ENCODE peak calls at places on chromosome X, in six cellular contexts. One of them, this sample, is unnamed.

GRCh38 chrX:87525771-87526229 is 8.2 kb downstream of the KLHL4 start:
- DNase-seq in fibroblast of lung: peak; percentile 90
- DNase-seq in lower lobe of right lung: no peak
- DNase-seq in breast epithelium: no peak
- DNase-seq in cardiac muscle cell: peak; percentile 79
- DNase-seq in psoas muscle: no peak
- DNase-seq in this sample: peak; percentile 7

GRCh38 chrX:154719132-154719675 is 31.7 kb downstream of the GAB3 start:
- DNase-seq in lower lobe of right lung: no peak
- DNase-seq in breast epithelium: no peak
- DNase-seq in psoas muscle: no peak
- DNase-seq in cardiac muscle cell: peak; percentile 72
- DNase-seq in fibroblast of lung: peak; percentile 84
- DNase-seq in this sample: no peak

GRCh38 chrX:69028761-69029120 is 136.5 kb downstream of the PJA1 start:
- DNase-seq in lower lobe of right lung: no peak
- DNase-seq in psoas muscle: no peak
- DNase-seq in breast epithelium: no peak
- DNase-seq in cardiac muscle cell: no peak
- DNase-seq in fibroblast of lung: no peak
- DNase-seq in this sample: no peak

GRCh38 chrX:10166731-10167149 is 10.0 kb downstream of the CLCN4 start:
- DNase-seq in cardiac muscle cell: peak; percentile 40
- DNase-seq in psoas muscle: no peak
- DNase-seq in lower lobe of right lung: peak; percentile 66
- DNase-seq in breast epithelium: no peak
- DNase-seq in fibroblast of lung: no peak
- DNase-seq in this sample: no peak

GRCh38 chrX:123906557-123907316 is 46.9 kb downstream of the XIAP start:
- DNase-seq in breast epithelium: no peak
- DNase-seq in fibroblast of lung: peak; percentile 24
- DNase-seq in lower lobe of right lung: no peak
- DNase-seq in cardiac muscle cell: no peak
- DNase-seq in psoas muscle: peak; percentile 58
- DNase-seq in this sample: peak; percentile 9

GRCh38 chrX:39470588-39471155 is 627.1 kb downstream of the BCOR start:
- DNase-seq in breast epithelium: peak; percentile 57
- DNase-seq in psoas muscle: no peak
- DNase-seq in cardiac muscle cell: peak; percentile 82
- DNase-seq in lower lobe of right lung: no peak
- DNase-seq in fibroblast of lung: peak; percentile 74
- DNase-seq in this sample: peak; percentile 74

GRCh38 chrX:39813631-39814246 is 284.0 kb downstream of the BCOR start:
- DNase-seq in psoas muscle: peak; percentile 90
- DNase-seq in fibroblast of lung: peak; percentile 76
- DNase-seq in cardiac muscle cell: peak; percentile 88
- DNase-seq in breast epithelium: peak; percentile 87
- DNase-seq in lower lobe of right lung: no peak
- DNase-seq in this sample: peak; percentile 45

GRCh38 chrX:54921427-54922021 is 900 bp downstream of the TRO start:
- DNase-seq in lower lobe of right lung: no peak
- DNase-seq in psoas muscle: peak; percentile 72
- DNase-seq in cardiac muscle cell: peak; percentile 75
- DNase-seq in breast epithelium: no peak
- DNase-seq in fibroblast of lung: peak; percentile 68
- DNase-seq in this sample: peak; percentile 86

GRCh38 chrX:119502727-119503483 is 34.7 kb downstream of the SLC25A5 start:
- DNase-seq in cardiac muscle cell: peak; percentile 33
- DNase-seq in breast epithelium: peak; percentile 64
- DNase-seq in lower lobe of right lung: peak; percentile 72
- DNase-seq in fibroblast of lung: peak; percentile 60
- DNase-seq in psoas muscle: no peak
- DNase-seq in this sample: peak; percentile 30

GRCh38 chrX:341541-342101 is 23.0 kb upstream of the GTPBP6 start:
- DNase-seq in psoas muscle: peak; percentile 32
- DNase-seq in breast epithelium: no peak
- DNase-seq in cardiac muscle cell: no peak
- DNase-seq in lower lobe of right lung: peak; percentile 31
- DNase-seq in fibroblast of lung: no peak
- DNase-seq in this sample: no peak

GRCh38 chrX:18828832-18829404 is 121.5 kb downstream of the PPEF1 start:
- DNase-seq in psoas muscle: no peak
- DNase-seq in breast epithelium: no peak
- DNase-seq in lower lobe of right lung: no peak
- DNase-seq in fibroblast of lung: peak; percentile 8
- DNase-seq in cardiac muscle cell: peak; percentile 3
- DNase-seq in this sample: peak; percentile 16

GRCh38 chrX:99371976-99372595 is 1038.0 kb downstream of the PCDH19 start:
- DNase-seq in fibroblast of lung: no peak
- DNase-seq in breast epithelium: no peak
- DNase-seq in lower lobe of right lung: no peak
- DNase-seq in psoas muscle: no peak
- DNase-seq in cardiac muscle cell: no peak
- DNase-seq in this sample: no peak

GRCh38 chrX:31546130-31546529 is 474.3 kb upstream of the FTHL17 start:
- DNase-seq in lower lobe of right lung: no peak
- DNase-seq in cardiac muscle cell: peak; percentile 79
- DNase-seq in psoas muscle: no peak
- DNase-seq in fibroblast of lung: peak; percentile 91
- DNase-seq in breast epithelium: no peak
- DNase-seq in this sample: no peak

GRCh38 chrX:113297456-113297855 is 456.8 kb upstream of the AMOT start:
- DNase-seq in fibroblast of lung: peak; percentile 14
- DNase-seq in cardiac muscle cell: no peak
- DNase-seq in breast epithelium: no peak
- DNase-seq in lower lobe of right lung: no peak
- DNase-seq in psoas muscle: no peak
- DNase-seq in this sample: no peak

GRCh38 chrX:33178690-33179089 is 32.7 kb downstream of the DMD start:
- DNase-seq in breast epithelium: no peak
- DNase-seq in cardiac muscle cell: no peak
- DNase-seq in fibroblast of lung: no peak
- DNase-seq in lower lobe of right lung: no peak
- DNase-seq in psoas muscle: no peak
- DNase-seq in this sample: no peak

GRCh38 chrX:29911673-29912072 is 303.7 kb upstream of the MAGEB2 start:
- DNase-seq in psoas muscle: no peak
- DNase-seq in lower lobe of right lung: no peak
- DNase-seq in cardiac muscle cell: no peak
- DNase-seq in breast epithelium: no peak
- DNase-seq in fibroblast of lung: no peak
- DNase-seq in this sample: no peak

GRCh38 chrX:16002185-16002584 is 121.2 kb upstream of the GRPR start:
- DNase-seq in breast epithelium: no peak
- DNase-seq in lower lobe of right lung: no peak
- DNase-seq in cardiac muscle cell: peak; percentile 7
- DNase-seq in psoas muscle: no peak
- DNase-seq in fibroblast of lung: peak; percentile 20
- DNase-seq in this sample: no peak

GRCh38 chrX:51507551-51507950 is 11.2 kb upstream of the NUDT11 start:
- DNase-seq in fibroblast of lung: no peak
- DNase-seq in lower lobe of right lung: no peak
- DNase-seq in breast epithelium: no peak
- DNase-seq in cardiac muscle cell: no peak
- DNase-seq in psoas muscle: no peak
- DNase-seq in this sample: no peak

GRCh38 chrX:131614241-131614640 is 70.4 kb downstream of the OR13H1 start:
- DNase-seq in psoas muscle: no peak
- DNase-seq in fibroblast of lung: peak; percentile 63
- DNase-seq in breast epithelium: no peak
- DNase-seq in lower lobe of right lung: no peak
- DNase-seq in cardiac muscle cell: no peak
- DNase-seq in this sample: no peak
- TF ChIP-seq CTCF in psoas muscle: no peak
- TF ChIP-seq CTCF in fibroblast of lung: no peak
- TF ChIP-seq CTCF in breast epithelium: no peak
- TF ChIP-seq CTCF in lower lobe of right lung: no peak
- TF ChIP-seq CTCF in cardiac muscle cell: no peak
- TF ChIP-seq CTCF in this sample: no peak

DNA sequence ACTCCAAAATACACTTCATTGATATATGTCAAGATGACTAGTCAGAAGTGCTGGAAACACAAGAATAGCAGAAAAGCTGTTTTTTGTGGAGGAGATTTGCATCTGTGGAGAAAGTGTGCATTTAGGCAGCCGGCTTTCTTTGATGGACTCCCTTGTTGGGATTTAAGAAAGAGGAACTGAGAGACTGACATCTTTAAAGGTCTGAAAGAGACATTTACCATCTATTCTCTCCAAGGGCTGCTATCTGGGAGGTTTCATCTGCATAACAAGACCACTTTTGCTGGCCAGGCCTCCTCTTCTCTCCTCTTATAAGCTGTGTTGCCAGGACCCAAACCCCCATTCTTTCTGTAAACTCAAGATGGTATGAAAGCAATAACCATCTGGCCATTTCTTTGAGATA is 1065.0 kb downstream of the NLGN4X start:
- DNase-seq in cardiac muscle cell: no peak
- DNase-seq in psoas muscle: no peak
- DNase-seq in fibroblast of lung: no peak
- DNase-seq in breast epithelium: no peak
- DNase-seq in lower lobe of right lung: no peak
- DNase-seq in this sample: no peak
- H3K27ac ChIP-seq in cardiac muscle cell: no peak overlapping the region
- H3K27ac ChIP-seq in psoas muscle: no peak overlapping the region
- H3K27ac ChIP-seq in fibroblast of lung: no peak overlapping the region
- H3K27ac ChIP-seq in breast epithelium: no peak overlapping the region
- H3K27ac ChIP-seq in lower lobe of right lung: no peak overlapping the region
- H3K27ac ChIP-seq in this sample: no peak overlapping the region

DNA sequence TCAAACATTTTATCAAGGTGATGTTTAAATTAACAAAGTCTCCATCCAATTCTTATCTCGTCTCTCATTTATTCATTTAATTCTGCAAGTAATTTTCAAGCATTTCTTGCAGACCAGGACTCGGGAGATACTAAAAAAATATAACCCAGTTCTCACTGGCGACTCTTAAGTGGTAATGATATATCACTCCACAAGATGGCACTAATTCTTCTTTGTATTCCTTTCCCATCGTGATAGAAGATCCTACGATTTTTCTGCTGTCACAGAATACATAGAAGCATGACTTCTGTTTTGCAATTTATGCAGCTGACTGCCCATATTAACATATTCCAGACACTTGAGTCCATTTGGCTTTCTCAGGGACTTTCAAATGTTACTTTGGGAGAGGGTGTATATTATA is 64.0 kb upstream of the FGF13 start:
- DNase-seq in breast epithelium: no peak
- DNase-seq in cardiac muscle cell: peak; percentile 29
- DNase-seq in fibroblast of lung: peak; percentile 34
- DNase-seq in lower lobe of right lung: no peak
- DNase-seq in psoas muscle: no peak
- DNase-seq in this sample: peak; percentile 28
- TF ChIP-seq CTCF in breast epithelium: peak; percentile 28
- TF ChIP-seq CTCF in cardiac muscle cell: peak; percentile 28
- TF ChIP-seq CTCF in fibroblast of lung: no peak
- TF ChIP-seq CTCF in lower lobe of right lung: peak; percentile 24
- TF ChIP-seq CTCF in psoas muscle: peak; percentile 52
- TF ChIP-seq CTCF in this sample: peak; percentile 49

GRCh38 chrX:107726809-107727534 is 48.6 kb downstream of the TSC22D3 start:
- DNase-seq in breast epithelium: no peak
- DNase-seq in lower lobe of right lung: no peak
- DNase-seq in psoas muscle: peak; percentile 45
- DNase-seq in cardiac muscle cell: no peak
- DNase-seq in fibroblast of lung: no peak
- DNase-seq in this sample: no peak
- H3K27ac ChIP-seq in breast epithelium: peak overlapping the region; percentile 69
- H3K27ac ChIP-seq in lower lobe of right lung: peak overlapping the region; percentile 18
- H3K27ac ChIP-seq in psoas muscle: peak overlapping the region; percentile 81
- H3K27ac ChIP-seq in cardiac muscle cell: no peak overlapping the region
- H3K27ac ChIP-seq in fibroblast of lung: no peak overlapping the region
- H3K27ac ChIP-seq in this sample: peak overlapping the region; percentile 78

GRCh38 chrX:81414630-81415029 is 212.7 kb downstream of the SH3BGRL start:
- DNase-seq in cardiac muscle cell: peak; percentile 0
- DNase-seq in breast epithelium: no peak
- DNase-seq in fibroblast of lung: no peak
- DNase-seq in lower lobe of right lung: no peak
- DNase-seq in psoas muscle: no peak
- DNase-seq in this sample: no peak
- TF ChIP-seq CTCF in cardiac muscle cell: no peak
- TF ChIP-seq CTCF in breast epithelium: no peak
- TF ChIP-seq CTCF in fibroblast of lung: no peak
- TF ChIP-seq CTCF in lower lobe of right lung: no peak
- TF ChIP-seq CTCF in psoas muscle: peak; percentile 7
- TF ChIP-seq CTCF in this sample: peak; percentile 29

DNA sequence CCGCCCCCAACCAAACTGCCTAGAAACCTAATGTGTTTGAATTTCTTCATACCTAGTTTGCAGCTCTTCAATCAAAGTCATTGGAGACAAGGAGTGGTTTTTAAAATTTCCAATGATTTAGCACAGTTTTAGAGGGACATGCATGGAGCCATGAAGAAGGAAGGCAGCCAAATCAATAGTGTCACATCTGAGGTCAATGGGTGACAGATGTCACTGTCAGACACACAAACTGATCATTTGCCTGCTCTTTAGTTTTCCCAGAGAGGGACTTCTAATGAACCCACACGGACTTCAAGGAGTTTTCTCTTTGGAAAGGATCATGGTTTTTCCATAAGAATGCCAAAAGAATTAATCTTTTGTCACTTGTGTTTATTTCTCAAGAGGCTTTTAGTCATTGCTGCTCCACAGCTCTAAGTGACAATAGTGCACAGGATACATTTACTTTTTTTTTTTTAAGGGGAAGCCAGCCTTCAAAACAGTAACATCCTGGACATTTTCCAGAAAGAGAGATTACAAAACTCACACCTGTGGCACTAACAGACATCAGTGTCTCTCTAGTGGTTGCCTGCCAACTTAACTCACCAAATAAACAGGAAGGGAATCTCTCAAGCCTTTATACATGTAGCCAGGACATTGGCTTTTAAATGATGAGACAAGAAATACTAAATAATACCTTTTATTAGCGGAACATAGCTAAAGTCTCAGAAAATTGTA is 251.1 kb upstream of the DIAPH2 start:
- DNase-seq in breast epithelium: no peak
- DNase-seq in lower lobe of right lung: no peak
- DNase-seq in fibroblast of lung: no peak
- DNase-seq in psoas muscle: no peak
- DNase-seq in cardiac muscle cell: no peak
- DNase-seq in this sample: no peak
- H3K27ac ChIP-seq in breast epithelium: no peak overlapping the region
- H3K27ac ChIP-seq in lower lobe of right lung: no peak overlapping the region
- H3K27ac ChIP-seq in fibroblast of lung: no peak overlapping the region
- H3K27ac ChIP-seq in psoas muscle: no peak overlapping the region
- H3K27ac ChIP-seq in cardiac muscle cell: no peak overlapping the region
- H3K27ac ChIP-seq in this sample: no peak overlapping the region

DNA sequence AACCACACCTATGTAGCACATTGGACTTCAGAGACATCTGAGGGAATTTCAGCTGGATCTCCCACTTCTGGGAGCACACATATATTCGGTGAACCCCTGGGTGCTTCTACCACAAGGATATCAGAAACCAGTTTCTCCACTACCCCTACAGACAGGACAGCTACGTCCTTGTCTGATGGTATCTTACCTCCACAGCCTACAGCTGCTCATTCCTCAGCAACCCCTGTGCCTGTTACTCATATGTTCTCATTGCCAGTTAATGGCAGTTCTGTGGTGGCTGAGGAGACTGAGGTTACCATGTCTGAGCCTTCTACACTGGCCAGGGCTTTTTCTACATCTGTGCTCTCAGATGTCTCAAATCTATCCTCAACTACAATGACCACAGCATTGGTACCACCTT is 45.7 kb downstream of the ADGRG4 start:
- DNase-seq in fibroblast of lung: no peak
- DNase-seq in breast epithelium: no peak
- DNase-seq in psoas muscle: no peak
- DNase-seq in lower lobe of right lung: no peak
- DNase-seq in cardiac muscle cell: no peak
- DNase-seq in this sample: no peak
- TF ChIP-seq CTCF in fibroblast of lung: no peak
- TF ChIP-seq CTCF in breast epithelium: no peak
- TF ChIP-seq CTCF in psoas muscle: no peak
- TF ChIP-seq CTCF in lower lobe of right lung: no peak
- TF ChIP-seq CTCF in cardiac muscle cell: no peak
- TF ChIP-seq CTCF in this sample: no peak

GRCh38 chrX:38312436-38312835 is 14.9 kb downstream of the RPGR start:
- DNase-seq in breast epithelium: no peak
- DNase-seq in psoas muscle: no peak
- DNase-seq in lower lobe of right lung: no peak
- DNase-seq in cardiac muscle cell: peak; percentile 53
- DNase-seq in fibroblast of lung: peak; percentile 66
- DNase-seq in this sample: no peak
- H3K27ac ChIP-seq in breast epithelium: no peak overlapping the region
- H3K27ac ChIP-seq in psoas muscle: no peak overlapping the region
- H3K27ac ChIP-seq in lower lobe of right lung: no peak overlapping the region
- H3K27ac ChIP-seq in cardiac muscle cell: no peak overlapping the region
- H3K27ac ChIP-seq in fibroblast of lung: no peak overlapping the region
- H3K27ac ChIP-seq in this sample: no peak overlapping the region